ENCODE peak calls at places on chromosomes 12 and 14, in four cellular contexts. C, F, P and D are unnamed samples.

GRCh38 chr14:49879683-49880204 is 13.1 kb upstream of the ARF6 start:
- DNase-seq in C (no peak), F (peak), P (peak), D (peak)

GRCh38 chr12:47652491-47653234 is 53.2 kb downstream of the RPAP3 start:
- DNase-seq in C (no peak), F (no peak), P (no peak), D (no peak)

GRCh38 chr12:49092086-49092815 is 2.4 kb downstream of the DHH start:
- DNase-seq in C (peak), F (peak), P (peak), D (no peak)

GRCh38 chr12:110039085-110039807 is 9.1 kb downstream of the C12orf76 start:
- DNase-seq in C (no peak), F (no peak), P (peak), D (no peak)

GRCh38 chr14:68297871-68298468 is 478.4 kb downstream of the RAD51B start:
- DNase-seq in C (no peak), F (no peak), P (peak), D (no peak)

GRCh38 chr12:109840349-109841073 is 7.3 kb upstream of the TRPV4 start:
- DNase-seq in C (no peak), F (no peak), P (peak), D (no peak)

GRCh38 chr12:100963381-100963780 is 168.8 kb downstream of the ANO4 start:
- DNase-seq in C (no peak), F (no peak), P (no peak), D (no peak)

GRCh38 chr12:123089631-123090353 is 61.1 kb downstream of the PITPNM2 start:
- DNase-seq in C (no peak), F (no peak), P (peak), D (no peak)

GRCh38 chr12:13135336-13136178 is 32.1 kb upstream of the GSG1 start:
- DNase-seq in C (peak), F (no peak), P (peak), D (peak)

GRCh38 chr14:100578552-100578951 is 8.7 kb downstream of the BEGAIN start:
- DNase-seq in C (no peak), F (no peak), P (peak), D (no peak)

GRCh38 chr12:96219700-96220206 is 25.6 kb downstream of the ELK3 start:
- DNase-seq in C (no peak), F (no peak), P (peak), D (no peak)

GRCh38 chr12:62862259-62862881 is 72.6 kb downstream of the PPM1H start:
- DNase-seq in C (no peak), F (no peak), P (peak), D (no peak)

GRCh38 chr12:42143401-42144173 is 1.1 kb downstream of the GXYLT1 start:
- DNase-seq in C (no peak), F (no peak), P (peak), D (no peak)

GRCh38 chr14:45811155-45811554 is 558.2 kb upstream of the MIS18BP1 start:
- DNase-seq in C (no peak), F (no peak), P (no peak), D (no peak)

GRCh38 chr14:90511795-90512331 is 115.0 kb downstream of the CALM1 start:
- DNase-seq in C (no peak), F (no peak), P (no peak), D (no peak)

GRCh38 chr14:101503431-101504095 is 57.7 kb upstream of the DIO3 start:
- DNase-seq in C (peak), F (no peak), P (no peak), D (peak)

GRCh38 chr12:43407816-43408645 is 144.0 kb downstream of the ADAMTS20 start:
- DNase-seq in C (no peak), F (no peak), P (peak), D (no peak)